ENCODE peak calls at places on chromosomes 11 and 22, in seven cellular contexts. One of them, this sample, is unnamed.

GRCh38 chr11:119727523-119728081 is 1.4 kb downstream of the NECTIN1 start:
- DNase-seq in choroid plexus epithelial cell: no peak
- DNase-seq in RWPE1: no peak
- DNase-seq in cardiac fibroblast: no peak
- DNase-seq in pancreas: peak; percentile 60
- DNase-seq in GM10248: peak; percentile 64
- DNase-seq in heart right ventricle: no peak
- DNase-seq in this sample: peak; percentile 37

GRCh38 chr11:19918302-19919049 is 205.8 kb downstream of the NAV2 start:
- DNase-seq in choroid plexus epithelial cell: peak; percentile 64
- DNase-seq in RWPE1: no peak
- DNase-seq in cardiac fibroblast: peak; percentile 79
- DNase-seq in pancreas: no peak
- DNase-seq in GM10248: no peak
- DNase-seq in heart right ventricle: no peak
- DNase-seq in this sample: no peak

GRCh38 chr11:126603486-126603885 is 248.0 kb downstream of the ST3GAL4 start:
- DNase-seq in choroid plexus epithelial cell: no peak
- DNase-seq in RWPE1: no peak
- DNase-seq in cardiac fibroblast: no peak
- DNase-seq in pancreas: no peak
- DNase-seq in GM10248: no peak
- DNase-seq in heart right ventricle: no peak
- DNase-seq in this sample: no peak

GRCh38 chr11:116948375-116948774 is 111.0 kb upstream of the APOA1 start:
- DNase-seq in choroid plexus epithelial cell: peak; percentile 43
- DNase-seq in RWPE1: peak; percentile 17
- DNase-seq in cardiac fibroblast: peak; percentile 67
- DNase-seq in pancreas: no peak
- DNase-seq in GM10248: no peak
- DNase-seq in heart right ventricle: no peak
- DNase-seq in this sample: no peak

GRCh38 chr22:48896766-48897637 is 930.7 kb downstream of the BRD1 start:
- DNase-seq in choroid plexus epithelial cell: no peak
- DNase-seq in RWPE1: no peak
- DNase-seq in cardiac fibroblast: no peak
- DNase-seq in pancreas: no peak
- DNase-seq in GM10248: no peak
- DNase-seq in heart right ventricle: no peak
- DNase-seq in this sample: no peak

GRCh38 chr11:87266751-87267150 is 229.0 kb downstream of the TMEM135 start:
- DNase-seq in choroid plexus epithelial cell: no peak
- DNase-seq in RWPE1: no peak
- DNase-seq in cardiac fibroblast: no peak
- DNase-seq in pancreas: no peak
- DNase-seq in GM10248: no peak
- DNase-seq in heart right ventricle: no peak
- DNase-seq in this sample: no peak

GRCh38 chr11:2099523-2100316 is 39.5 kb downstream of the IGF2 start:
- DNase-seq in choroid plexus epithelial cell: no peak
- DNase-seq in RWPE1: peak; percentile 86
- DNase-seq in cardiac fibroblast: no peak
- DNase-seq in pancreas: peak; percentile 49
- DNase-seq in GM10248: no peak
- DNase-seq in heart right ventricle: no peak
- DNase-seq in this sample: no peak

GRCh38 chr11:67301951-67302516 is 1.3 kb upstream of the SSH3 start:
- DNase-seq in choroid plexus epithelial cell: peak; percentile 94
- DNase-seq in RWPE1: peak; percentile 71
- DNase-seq in cardiac fibroblast: peak; percentile 54
- DNase-seq in pancreas: peak; percentile 49
- DNase-seq in GM10248: no peak
- DNase-seq in heart right ventricle: peak; percentile 58
- DNase-seq in this sample: no peak

GRCh38 chr22:25690798-25691197 is 51.2 kb upstream of the MYO18B start:
- DNase-seq in choroid plexus epithelial cell: no peak
- DNase-seq in RWPE1: no peak
- DNase-seq in cardiac fibroblast: no peak
- DNase-seq in pancreas: no peak
- DNase-seq in GM10248: peak; percentile 24
- DNase-seq in heart right ventricle: no peak
- DNase-seq in this sample: no peak

GRCh38 chr11:95697614-95698408 is 91.8 kb downstream of the FAM76B start:
- DNase-seq in choroid plexus epithelial cell: no peak
- DNase-seq in RWPE1: no peak
- DNase-seq in cardiac fibroblast: peak; percentile 38
- DNase-seq in pancreas: no peak
- DNase-seq in GM10248: peak; percentile 6
- DNase-seq in heart right ventricle: peak; percentile 6
- DNase-seq in this sample: no peak

GRCh38 chr22:41526802-41527799 is 17.2 kb downstream of the POLR3H start:
- DNase-seq in choroid plexus epithelial cell: peak; percentile 49
- DNase-seq in RWPE1: peak; percentile 47
- DNase-seq in cardiac fibroblast: peak; percentile 42
- DNase-seq in pancreas: no peak
- DNase-seq in GM10248: peak; percentile 80
- DNase-seq in heart right ventricle: no peak
- DNase-seq in this sample: peak; percentile 56

GRCh38 chr22:38504731-38505594 is 1.1 kb downstream of the DDX17 start:
- DNase-seq in choroid plexus epithelial cell: peak; percentile 61
- DNase-seq in RWPE1: peak; percentile 13
- DNase-seq in cardiac fibroblast: peak; percentile 60
- DNase-seq in pancreas: peak; percentile 66
- DNase-seq in GM10248: peak; percentile 39
- DNase-seq in heart right ventricle: peak; percentile 63
- DNase-seq in this sample: peak; percentile 24

GRCh38 chr11:22627421-22627820 is 1.8 kb upstream of the FANCF start:
- DNase-seq in choroid plexus epithelial cell: no peak
- DNase-seq in RWPE1: no peak
- DNase-seq in cardiac fibroblast: no peak
- DNase-seq in pancreas: no peak
- DNase-seq in GM10248: no peak
- DNase-seq in heart right ventricle: no peak
- DNase-seq in this sample: no peak
- TF ChIP-seq CTCF in choroid plexus epithelial cell: no peak
- TF ChIP-seq CTCF in RWPE1: no peak
- TF ChIP-seq CTCF in cardiac fibroblast: no peak
- TF ChIP-seq CTCF in pancreas: no peak
- TF ChIP-seq CTCF in GM10248: no peak
- TF ChIP-seq CTCF in heart right ventricle: no peak
- TF ChIP-seq CTCF in this sample: no peak

GRCh38 chr22:29509815-29510214 is 29.8 kb downstream of the NEFH start:
- DNase-seq in choroid plexus epithelial cell: no peak
- DNase-seq in RWPE1: no peak
- DNase-seq in cardiac fibroblast: no peak
- DNase-seq in pancreas: no peak
- DNase-seq in GM10248: no peak
- DNase-seq in heart right ventricle: no peak
- DNase-seq in this sample: no peak
- TF ChIP-seq CTCF in choroid plexus epithelial cell: no peak
- TF ChIP-seq CTCF in RWPE1: no peak
- TF ChIP-seq CTCF in cardiac fibroblast: no peak
- TF ChIP-seq CTCF in pancreas: no peak
- TF ChIP-seq CTCF in GM10248: no peak
- TF ChIP-seq CTCF in heart right ventricle: no peak
- TF ChIP-seq CTCF in this sample: no peak

GRCh38 chr11:102933627-102934026 is 21.9 kb downstream of the MMP13 start:
- DNase-seq in choroid plexus epithelial cell: no peak
- DNase-seq in RWPE1: no peak
- DNase-seq in cardiac fibroblast: no peak
- DNase-seq in pancreas: no peak
- DNase-seq in GM10248: no peak
- DNase-seq in heart right ventricle: no peak
- DNase-seq in this sample: no peak

GRCh38 chr11:102936864-102937509 is 18.5 kb downstream of the MMP13 start:
- DNase-seq in choroid plexus epithelial cell: no peak
- DNase-seq in RWPE1: no peak
- DNase-seq in cardiac fibroblast: no peak
- DNase-seq in pancreas: no peak
- DNase-seq in GM10248: no peak
- DNase-seq in heart right ventricle: no peak
- DNase-seq in this sample: no peak

GRCh38 chr11:102934735-102935134 is 20.8 kb downstream of the MMP13 start:
- DNase-seq in choroid plexus epithelial cell: no peak
- DNase-seq in RWPE1: no peak
- DNase-seq in cardiac fibroblast: no peak
- DNase-seq in pancreas: no peak
- DNase-seq in GM10248: no peak
- DNase-seq in heart right ventricle: no peak
- DNase-seq in this sample: no peak

GRCh38 chr11:102932678-102933077 is 22.9 kb downstream of the MMP13 start:
- DNase-seq in choroid plexus epithelial cell: no peak
- DNase-seq in RWPE1: no peak
- DNase-seq in cardiac fibroblast: no peak
- DNase-seq in pancreas: no peak
- DNase-seq in GM10248: no peak
- DNase-seq in heart right ventricle: no peak
- DNase-seq in this sample: no peak

GRCh38 chr11:102935514-102935913 is 20.0 kb downstream of the MMP13 start:
- DNase-seq in choroid plexus epithelial cell: no peak
- DNase-seq in RWPE1: no peak
- DNase-seq in cardiac fibroblast: no peak
- DNase-seq in pancreas: no peak
- DNase-seq in GM10248: no peak
- DNase-seq in heart right ventricle: no peak
- DNase-seq in this sample: no peak
- TF ChIP-seq CTCF in choroid plexus epithelial cell: peak; percentile 27
- TF ChIP-seq CTCF in RWPE1: no peak
- TF ChIP-seq CTCF in cardiac fibroblast: no peak
- TF ChIP-seq CTCF in pancreas: no peak
- TF ChIP-seq CTCF in GM10248: no peak
- TF ChIP-seq CTCF in heart right ventricle: no peak
- TF ChIP-seq CTCF in this sample: peak; percentile 42

DNA sequence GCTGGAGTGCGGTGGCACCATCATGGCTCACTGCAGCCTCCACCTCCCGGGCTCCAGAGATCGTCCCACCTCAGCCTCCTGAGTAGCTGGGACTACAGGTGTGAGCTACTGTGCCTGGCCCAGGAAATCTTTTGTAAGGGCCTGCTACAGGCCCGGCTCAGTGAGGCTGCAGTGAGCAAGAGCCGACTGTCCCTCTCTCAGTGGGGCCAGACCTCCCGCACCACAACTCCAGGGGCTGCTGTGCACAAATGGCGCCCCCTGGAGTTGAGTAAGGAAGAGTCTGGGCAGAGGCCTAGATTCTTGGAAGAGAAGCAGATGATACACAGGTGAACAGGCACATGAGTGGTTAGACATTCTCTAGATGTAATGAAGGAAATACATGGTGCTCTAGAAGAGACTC is 7.0 kb downstream of the SERHL2 start:
- DNase-seq in choroid plexus epithelial cell: peak; percentile 26
- DNase-seq in RWPE1: no peak
- DNase-seq in cardiac fibroblast: peak; percentile 38
- DNase-seq in pancreas: no peak
- DNase-seq in GM10248: peak; percentile 36
- DNase-seq in heart right ventricle: no peak
- DNase-seq in this sample: peak; percentile 29
- TF ChIP-seq CTCF in choroid plexus epithelial cell: peak; percentile 68
- TF ChIP-seq CTCF in RWPE1: peak; percentile 17
- TF ChIP-seq CTCF in cardiac fibroblast: peak; percentile 57
- TF ChIP-seq CTCF in pancreas: peak; percentile 16
- TF ChIP-seq CTCF in GM10248: peak; percentile 29
- TF ChIP-seq CTCF in heart right ventricle: peak; percentile 16
- TF ChIP-seq CTCF in this sample: peak; percentile 68

This sample was measured in endothelial cell.